ENCODE peak calls at places on chromosomes 4 and X, in seven cellular contexts. U is epithelial cell of esophagus, N is NCI-H1105 treated with DMSO at 0.1 percent for 48 hours, G is T-helper 1 cell, P is fibroblast of the aortic adventitia, H is midbrain, E is cardiac fibroblast. B is an unnamed sample.

GRCh38 chr4:151199496-151200190 is 77.3 kb upstream of the PRSS48 start:
- DNase-seq in P (no peak), G (no peak), E (no peak), U (no peak), N (no peak), H (peak), B (no peak)

GRCh38 chr4:164405774-164406173 is 348.2 kb upstream of the SMIM31 start:
- DNase-seq in N (no peak), P (no peak), G (no peak), U (no peak), E (no peak), H (no peak), B (no peak)

GRCh38 chr4:148866666-148867065 is 424.5 kb upstream of the NR3C2 start:
- DNase-seq in N (no peak), E (no peak), H (no peak), U (no peak), G (no peak), P (no peak), B (no peak)

GRCh38 chr4:76923619-76924357 is 25.8 kb upstream of the SEPTIN11 start:
- DNase-seq in U (peak), H (no peak), G (no peak), P (no peak), E (no peak), N (no peak), B (no peak)

GRCh38 chr4:48815483-48815882 is 15.4 kb upstream of the OCIAD1 start:
- DNase-seq in P (no peak), H (no peak), U (no peak), N (no peak), G (no peak), E (no peak), B (no peak)

GRCh38 chr4:153335665-153336064 is 8.8 kb upstream of the MND1 start:
- DNase-seq in H (no peak), P (no peak), G (no peak), E (no peak), N (no peak), U (peak), B (no peak)

GRCh38 chr4:118981839-118982381 is 93.3 kb downstream of the SYNPO2 start:
- DNase-seq in N (peak), H (peak), P (peak), U (peak), E (peak), G (peak), B (peak)

GRCh38 chr4:78864405-78865024 is 74.7 kb downstream of the PAQR3 start:
- DNase-seq in U (peak), P (peak), G (peak), E (peak), N (peak), H (peak), B (peak)

GRCh38 chr4:3442959-3443749 is 1.4 kb downstream of the HGFAC start:
- DNase-seq in N (peak), U (peak), P (peak), H (peak), G (peak), E (peak), B (peak)

GRCh38 chr4:169330095-169330494 is 59.3 kb upstream of the SH3RF1 start:
- DNase-seq in P (no peak), H (no peak), E (no peak), U (no peak), N (no peak), G (no peak), B (no peak)

GRCh38 chrX:119690921-119691716 is 1.8 kb downstream of the SEPTIN6 start:
- DNase-seq in U (peak), P (peak), G (no peak), N (no peak), H (no peak), E (peak), B (no peak)

GRCh38 chr4:56681158-56681848 is at the start of gene HOPX:
- DNase-seq in G (no peak), P (peak), H (peak), E (peak), U (peak), N (no peak), B (peak)

GRCh38 chrX:124406294-124407013 is 60.1 kb downstream of the SH2D1A start:
- DNase-seq in E (peak), H (peak), G (peak), P (peak), N (peak), U (peak), B (peak)

GRCh38 chr4:47104986-47105385 is 73.6 kb downstream of the GABRB1 start:
- DNase-seq in P (peak), N (no peak), H (no peak), U (peak), E (no peak), G (no peak), B (no peak)

GRCh38 chrX:15511563-15511962 is 11.0 kb downstream of the BMX start:
- DNase-seq in U (no peak), N (no peak), G (no peak), H (no peak), P (no peak), E (no peak), B (no peak)

GRCh38 chrX:115013705-115014104 is 3.7 kb downstream of the IL13RA2 start:
- DNase-seq in G (no peak), E (peak), U (peak), N (no peak), P (peak), H (no peak), B (no peak)

GRCh38 chrX:102746134-102746584 is 25.6 kb downstream of the GPRASP3 start:
- DNase-seq in U (peak), E (peak), G (peak), P (peak), H (no peak), N (no peak), B (no peak)

B was measured in NCI-H2081.